ENCODE peak calls at places on chromosomes 3 and 15, in four cellular contexts. D is body of pancreas, H is HCT116, B is A549. R is an unnamed sample.

GRCh38 chr3:12638105-12638504 is 25.8 kb downstream of the RAF1 start:
- ATAC-seq in H (no peak), B (no peak), D (peak; percentile 77), R (no peak)

GRCh38 chr3:16504692-16505091 is 8.8 kb downstream of the RFTN1 start:
- ATAC-seq in B (no peak), H (no peak), D (no peak), R (no peak)

GRCh38 chr3:114650808-114651207 is 357.0 kb downstream of the TIGIT start:
- ATAC-seq in B (no peak), D (no peak), H (peak; percentile 76), R (no peak)

GRCh38 chr3:5022187-5022965 is 43.1 kb downstream of the BHLHE40 start:
- ATAC-seq in H (no peak), B (no peak), D (no peak), R (no peak)

GRCh38 chr15:43274136-43274535 is 7.4 kb upstream of the TGM5 start:
- ATAC-seq in H (peak; percentile 58), D (peak; percentile 78), B (no peak), R (no peak)

GRCh38 chr3:156725706-156726105 is 51.3 kb downstream of the TIPARP start:
- ATAC-seq in D (peak; percentile 18), H (no peak), B (no peak), R (no peak)

GRCh38 chr15:54559405-54560064 is 581.3 kb downstream of the UNC13C start:
- ATAC-seq in H (no peak), B (no peak), D (no peak), R (no peak)

GRCh38 chr15:81843226-81843625 is 202.6 kb downstream of the MEX3B start:
- ATAC-seq in D (no peak), H (no peak), B (no peak), R (no peak)

GRCh38 chr3:184611606-184612304 is 50.2 kb downstream of the EPHB3 start:
- ATAC-seq in H (no peak), D (no peak), B (no peak), R (no peak)

GRCh38 chr15:57610130-57610529 is 18.4 kb downstream of the MYZAP start:
- ATAC-seq in D (peak; percentile 81), B (peak; percentile 44), H (peak; percentile 33), R (peak; percentile 78)

GRCh38 chr3:192887047-192887446 is 30.6 kb downstream of the MB21D2 start:
- ATAC-seq in B (peak; percentile 79), D (no peak), H (peak; percentile 46), R (peak; percentile 50)

GRCh38 chr3:100090669-100091005 is 23.7 kb downstream of the FILIP1L start:
- ATAC-seq in D (no peak), H (peak; percentile 47), B (peak; percentile 61), R (no peak)

GRCh38 chr15:50318697-50319096 is 36.3 kb downstream of the GABPB1 start:
- ATAC-seq in H (no peak), B (no peak), D (no peak), R (no peak)

GRCh38 chr3:157868881-157869280 is 237.3 kb downstream of the SHOX2 start:
- ATAC-seq in D (no peak), B (no peak), H (no peak), R (peak; percentile 60)

GRCh38 chr3:122646146-122646988 is 34.3 kb upstream of the PARP14 start:
- ATAC-seq in H (no peak), B (no peak), D (no peak), R (no peak)

GRCh38 chr3:4251412-4251811 is 51.8 kb upstream of the SETMAR start:
- ATAC-seq in B (no peak), H (no peak), D (no peak), R (no peak)

GRCh38 chr15:67242665-67243064 is 11.8 kb downstream of the AAGAB start:
- ATAC-seq in H (no peak), B (no peak), D (no peak), R (no peak)

GRCh38 chr3:46717447-46718231 is at the start of gene PRSS50:
- ATAC-seq in B (no peak), D (no peak), H (peak; percentile 92), R (no peak)

GRCh38 chr3:31890007-31890406 is 91.1 kb downstream of the OSBPL10 start:
- ATAC-seq in H (no peak), B (no peak), D (no peak), R (no peak)

GRCh38 chr15:29734917-29735572 is 87.2 kb downstream of the TJP1 start:
- ATAC-seq in D (no peak), B (peak; percentile 71), H (peak; percentile 48), R (no peak)

GRCh38 chr3:108329087-108329486 is 32.7 kb downstream of the HHLA2 start:
- ATAC-seq in H (no peak), D (no peak), B (no peak), R (no peak)

GRCh38 chr15:31305375-31305774 is 21.3 kb upstream of the KLF13 start:
- ATAC-seq in H (no peak), D (no peak), B (no peak), R (no peak)

GRCh38 chr15:43294091-43294706 is 27.5 kb upstream of the TGM5 start:
- ATAC-seq in H (no peak), D (peak; percentile 83), B (no peak), R (no peak)

GRCh38 chr3:129433565-129433964 is 5.1 kb upstream of the EFCAB12 start:
- ATAC-seq in B (no peak), D (no peak), H (no peak), R (no peak)
- TF ChIP-seq POLR2A in B (no peak), D (no peak), H (no peak), R (no peak)

GRCh38 chr15:39594764-39595620 is 14.1 kb downstream of the THBS1 start:
- ATAC-seq in B (no peak), D (no peak), H (no peak), R (no peak)

GRCh38 chr15:39593071-39594055 is 12.5 kb downstream of the THBS1 start:
- ATAC-seq in B (peak; percentile 5), D (no peak), H (no peak), R (no peak)

GRCh38 chr15:39595621-39596221 is 14.8 kb downstream of the THBS1 start:
- ATAC-seq in D (no peak), H (no peak), B (no peak), R (no peak)

GRCh38 chr15:39592500-39592899 is 11.6 kb downstream of the THBS1 start:
- ATAC-seq in B (no peak), D (no peak), H (no peak), R (no peak)

DNA sequence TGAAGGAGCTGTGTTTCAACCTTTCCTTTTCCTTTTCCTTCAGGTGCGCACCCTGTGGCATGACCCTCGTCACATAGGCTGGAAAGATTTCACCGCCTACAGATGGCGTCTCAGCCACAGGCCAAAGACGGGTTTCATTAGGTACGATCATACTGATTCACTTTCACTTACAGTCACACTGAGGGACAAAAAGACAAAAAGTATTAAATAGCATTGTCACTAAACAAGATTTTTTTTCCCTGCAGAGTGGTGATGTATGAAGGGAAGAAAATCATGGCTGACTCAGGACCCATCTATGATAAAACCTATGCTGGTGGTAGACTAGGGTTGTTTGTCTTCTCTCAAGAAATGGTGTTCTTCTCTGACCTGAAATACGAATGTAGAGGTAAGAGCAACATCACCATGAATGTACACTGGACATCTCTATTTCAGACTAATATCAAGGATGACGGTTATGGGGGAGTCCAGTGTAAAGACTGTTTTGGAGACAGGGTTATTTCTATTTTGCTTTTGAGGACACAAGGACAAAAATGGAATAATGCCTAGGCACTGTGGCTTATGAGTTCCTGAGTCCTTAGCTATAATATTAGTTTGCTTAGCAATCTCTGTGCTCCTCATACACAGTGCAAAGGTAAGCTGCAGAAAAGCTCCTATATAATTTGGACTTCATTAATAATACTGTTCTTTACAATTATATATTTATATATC is 13.3 kb downstream of the THBS1 start:
- ATAC-seq in H (no peak), B (no peak), D (no peak), R (no peak)
- TF ChIP-seq POLR2A in H (no peak), B (no peak), D (no peak), R (no peak)

GRCh38 chr3:14472471-14473351 is 67.4 kb downstream of the GRIP2 start:
- ATAC-seq in B (peak; percentile 76), H (peak; percentile 96), D (no peak), R (peak; percentile 67)
- TF ChIP-seq POLR2A in B (no peak), H (no peak), D (no peak), R (no peak)

GRCh38 chr15:75450307-75451201 is 936 bp downstream of the SIN3A start:
- ATAC-seq in H (peak; percentile 49), B (peak; percentile 31), D (peak; percentile 34), R (peak; percentile 59)

GRCh38 chr15:75451202-75451673 is 252 bp downstream of the SIN3A start:
- ATAC-seq in B (no peak), D (no peak), H (no peak), R (no peak)

GRCh38 chr15:75452968-75453702 is 1.6 kb upstream of the SIN3A start:
- ATAC-seq in B (no peak), D (no peak), H (no peak), R (no peak)

GRCh38 chr15:75452364-75452967 is 976 bp upstream of the SIN3A start:
- ATAC-seq in D (peak; percentile 8), H (peak; percentile 23), B (peak; percentile 17), R (peak; percentile 14)

DNA sequence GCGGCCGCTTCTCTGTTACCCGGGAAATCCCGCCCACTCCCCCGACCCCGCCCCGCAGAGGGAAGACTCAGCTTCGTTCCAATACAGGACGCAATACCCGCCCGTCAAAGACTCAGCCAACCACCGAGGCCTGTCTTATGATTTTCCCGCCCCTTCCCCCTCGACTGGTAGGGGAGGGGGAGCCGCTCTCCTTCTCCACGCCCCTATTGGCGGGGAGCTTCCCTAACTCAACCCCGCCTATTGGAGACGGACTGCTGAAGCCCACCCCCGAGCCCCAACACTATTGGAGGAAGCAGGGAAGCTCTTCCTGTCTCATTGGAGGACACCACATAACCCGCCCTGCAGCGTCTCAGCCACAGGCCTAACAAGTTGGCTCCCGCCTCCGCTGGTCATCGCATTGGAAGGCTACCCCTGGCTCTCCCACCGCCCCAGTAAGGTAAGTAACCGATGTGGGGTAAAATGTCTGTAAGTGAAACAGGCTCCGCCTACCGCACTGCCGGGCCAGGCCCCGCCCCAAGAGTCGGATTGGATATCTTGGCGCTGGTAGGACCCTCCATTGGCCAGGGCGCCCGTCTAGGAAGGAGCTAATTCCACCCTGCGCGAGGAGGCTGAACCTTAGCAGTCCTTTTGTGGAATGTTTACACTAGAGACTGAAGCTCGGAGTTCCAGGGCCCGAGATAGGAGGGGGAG is at the start of gene SIN3A:
- ATAC-seq in H (peak; percentile 64), B (peak; percentile 47), D (peak; percentile 65), R (peak; percentile 73)
- TF ChIP-seq POLR2A in H (no peak), B (no peak), D (no peak), R (no peak)

R was measured in gastroesophageal sphincter.